ENCODE peak calls at places on chromosomes 6 and 20, in eight cellular contexts. One of them, this sample, is unnamed.

GRCh38 chr20:56222201-56222600 is 26.3 kb upstream of the MC3R start:
- DNase-seq in amniotic epithelial cell: peak
- DNase-seq in GM23338: no peak
- DNase-seq in H7: no peak
- DNase-seq in RPMI7951: peak
- DNase-seq in AG08395: no peak
- DNase-seq in non-pigmented ciliary epithelial cell: no peak
- DNase-seq in GM06990: no peak
- DNase-seq in this sample: no peak

GRCh38 chr6:13089296-13089994 is 238.9 kb downstream of the TBC1D7 start:
- DNase-seq in amniotic epithelial cell: no peak
- DNase-seq in GM23338: no peak
- DNase-seq in H7: no peak
- DNase-seq in RPMI7951: no peak
- DNase-seq in AG08395: peak
- DNase-seq in non-pigmented ciliary epithelial cell: no peak
- DNase-seq in GM06990: no peak
- DNase-seq in this sample: no peak

GRCh38 chr6:2266845-2267244 is 21.4 kb upstream of the GMDS start:
- DNase-seq in amniotic epithelial cell: no peak
- DNase-seq in GM23338: no peak
- DNase-seq in H7: no peak
- DNase-seq in RPMI7951: no peak
- DNase-seq in AG08395: no peak
- DNase-seq in non-pigmented ciliary epithelial cell: no peak
- DNase-seq in GM06990: no peak
- DNase-seq in this sample: no peak

GRCh38 chr6:141988954-141989705 is 143.6 kb upstream of the GJE1 start:
- DNase-seq in amniotic epithelial cell: peak
- DNase-seq in GM23338: peak
- DNase-seq in H7: peak
- DNase-seq in RPMI7951: peak
- DNase-seq in AG08395: peak
- DNase-seq in non-pigmented ciliary epithelial cell: peak
- DNase-seq in GM06990: peak
- DNase-seq in this sample: peak

GRCh38 chr6:22928775-22929174 is 359.4 kb downstream of the HDGFL1 start:
- DNase-seq in amniotic epithelial cell: no peak
- DNase-seq in GM23338: peak
- DNase-seq in H7: no peak
- DNase-seq in RPMI7951: no peak
- DNase-seq in AG08395: no peak
- DNase-seq in non-pigmented ciliary epithelial cell: no peak
- DNase-seq in GM06990: no peak
- DNase-seq in this sample: peak

GRCh38 chr6:143206550-143206949 is 145.9 kb downstream of the AIG1 start:
- DNase-seq in amniotic epithelial cell: no peak
- DNase-seq in GM23338: no peak
- DNase-seq in H7: no peak
- DNase-seq in RPMI7951: no peak
- DNase-seq in AG08395: no peak
- DNase-seq in non-pigmented ciliary epithelial cell: no peak
- DNase-seq in GM06990: no peak
- DNase-seq in this sample: no peak

GRCh38 chr6:35895560-35895959 is 25.3 kb downstream of the SRPK1 start:
- DNase-seq in amniotic epithelial cell: no peak
- DNase-seq in GM23338: no peak
- DNase-seq in H7: no peak
- DNase-seq in RPMI7951: no peak
- DNase-seq in AG08395: no peak
- DNase-seq in non-pigmented ciliary epithelial cell: no peak
- DNase-seq in GM06990: no peak
- DNase-seq in this sample: peak

GRCh38 chr6:13653296-13653695 is 38.2 kb downstream of the NOL7 start:
- DNase-seq in amniotic epithelial cell: no peak
- DNase-seq in GM23338: no peak
- DNase-seq in H7: no peak
- DNase-seq in RPMI7951: peak
- DNase-seq in AG08395: no peak
- DNase-seq in non-pigmented ciliary epithelial cell: peak
- DNase-seq in GM06990: no peak
- DNase-seq in this sample: no peak

GRCh38 chr6:123508290-123508689 is 128.5 kb downstream of the TRDN start:
- DNase-seq in amniotic epithelial cell: no peak
- DNase-seq in GM23338: no peak
- DNase-seq in H7: no peak
- DNase-seq in RPMI7951: no peak
- DNase-seq in AG08395: no peak
- DNase-seq in non-pigmented ciliary epithelial cell: no peak
- DNase-seq in GM06990: no peak
- DNase-seq in this sample: no peak

GRCh38 chr6:16389642-16390041 is 151.3 kb downstream of the GMPR start:
- DNase-seq in amniotic epithelial cell: no peak
- DNase-seq in GM23338: no peak
- DNase-seq in H7: no peak
- DNase-seq in RPMI7951: no peak
- DNase-seq in AG08395: no peak
- DNase-seq in non-pigmented ciliary epithelial cell: no peak
- DNase-seq in GM06990: no peak
- DNase-seq in this sample: no peak

GRCh38 chr6:111030008-111031006 is 48.5 kb downstream of the RPF2 start:
- DNase-seq in amniotic epithelial cell: peak
- DNase-seq in GM23338: no peak
- DNase-seq in H7: no peak
- DNase-seq in RPMI7951: no peak
- DNase-seq in AG08395: no peak
- DNase-seq in non-pigmented ciliary epithelial cell: no peak
- DNase-seq in GM06990: no peak
- DNase-seq in this sample: no peak

GRCh38 chr6:33860706-33861474 is 57.1 kb upstream of the MLN start:
- DNase-seq in amniotic epithelial cell: no peak
- DNase-seq in GM23338: no peak
- DNase-seq in H7: no peak
- DNase-seq in RPMI7951: no peak
- DNase-seq in AG08395: peak
- DNase-seq in non-pigmented ciliary epithelial cell: no peak
- DNase-seq in GM06990: no peak
- DNase-seq in this sample: peak

GRCh38 chr6:141641951-141642350 is 490.8 kb upstream of the GJE1 start:
- DNase-seq in amniotic epithelial cell: no peak
- DNase-seq in GM23338: no peak
- DNase-seq in H7: no peak
- DNase-seq in RPMI7951: no peak
- DNase-seq in AG08395: no peak
- DNase-seq in non-pigmented ciliary epithelial cell: no peak
- DNase-seq in GM06990: no peak
- DNase-seq in this sample: no peak

GRCh38 chr6:4350571-4351505 is 215.5 kb upstream of the ECI2 start:
- DNase-seq in amniotic epithelial cell: no peak
- DNase-seq in GM23338: no peak
- DNase-seq in H7: no peak
- DNase-seq in RPMI7951: peak
- DNase-seq in AG08395: no peak
- DNase-seq in non-pigmented ciliary epithelial cell: no peak
- DNase-seq in GM06990: no peak
- DNase-seq in this sample: no peak